ENCODE peak calls at places on chromosomes 11 and 22, in seven cellular contexts. I, R, J, B, V, G and Y are unnamed samples.

GRCh38 chr11:7353100-7353499 is 101.4 kb downstream of the SYT9 start:
- DNase-seq in I (peak), V (peak), J (no peak), G (peak), B (peak), R (no peak), Y (no peak)

GRCh38 chr11:6606471-6607189 is 3.1 kb downstream of the ILK start:
- DNase-seq in R (peak), J (peak), V (peak), I (peak), G (peak), B (peak), Y (peak)

GRCh38 chr11:34358666-34359547 is 1.1 kb upstream of the ABTB2 start:
- DNase-seq in J (peak), V (peak), B (peak), R (peak), I (peak), G (peak), Y (peak)

GRCh38 chr22:29587938-29588699 is 7.2 kb upstream of the NIPSNAP1 start:
- DNase-seq in V (peak), R (no peak), I (peak), B (no peak), J (no peak), G (peak), Y (peak)

GRCh38 chr22:31728857-31729256 is 21.1 kb downstream of the PRR14L start:
- DNase-seq in V (no peak), I (no peak), G (no peak), B (no peak), J (no peak), R (no peak), Y (no peak)

GRCh38 chr11:134374891-134375550 is 37.0 kb downstream of the B3GAT1 start:
- DNase-seq in R (no peak), G (no peak), B (no peak), V (no peak), J (no peak), I (no peak), Y (no peak)

GRCh38 chr22:41596776-41597634 is 7.4 kb upstream of the PMM1 start:
- DNase-seq in R (peak), V (peak), G (peak), B (peak), J (peak), I (peak), Y (peak)

GRCh38 chr22:35470903-35471321 is 69.7 kb upstream of the RASD2 start:
- DNase-seq in V (no peak), G (no peak), I (peak), J (no peak), R (no peak), B (no peak), Y (no peak)

GRCh38 chr11:128488471-128488870 is 98.9 kb downstream of the ETS1 start:
- DNase-seq in J (no peak), R (no peak), V (peak), I (peak), G (no peak), B (no peak), Y (peak)

GRCh38 chr11:74320538-74320937 is 9.1 kb upstream of the P4HA3 start:
- DNase-seq in I (peak), R (no peak), J (no peak), G (no peak), V (peak), B (no peak), Y (no peak)

GRCh38 chr22:20017622-20017958 is 967 bp upstream of the ARVCF start:
- DNase-seq in V (no peak), G (no peak), R (no peak), J (no peak), B (no peak), I (no peak), Y (no peak)

GRCh38 chr11:69653406-69653960 is 12.5 kb downstream of the CCND1 start:
- DNase-seq in J (no peak), G (no peak), R (no peak), B (no peak), I (peak), V (no peak), Y (no peak)

GRCh38 chr11:91433284-91434010 is 791.2 kb upstream of the FAT3 start:
- DNase-seq in J (no peak), I (no peak), V (no peak), B (no peak), G (no peak), R (no peak), Y (peak)

GRCh38 chr11:44263711-44264110 is 46.2 kb downstream of the ALX4 start:
- DNase-seq in B (no peak), R (no peak), I (no peak), V (no peak), G (no peak), J (no peak), Y (no peak)

GRCh38 chr11:2298131-2298794 is 3.5 kb downstream of the C11orf21 start:
- DNase-seq in V (no peak), G (no peak), I (no peak), R (no peak), J (peak), B (no peak), Y (no peak)

GRCh38 chr11:19602406-19602805 is 110.2 kb upstream of the NAV2 start:
- DNase-seq in J (no peak), V (no peak), R (no peak), I (no peak), G (no peak), B (no peak), Y (no peak)

DNA sequence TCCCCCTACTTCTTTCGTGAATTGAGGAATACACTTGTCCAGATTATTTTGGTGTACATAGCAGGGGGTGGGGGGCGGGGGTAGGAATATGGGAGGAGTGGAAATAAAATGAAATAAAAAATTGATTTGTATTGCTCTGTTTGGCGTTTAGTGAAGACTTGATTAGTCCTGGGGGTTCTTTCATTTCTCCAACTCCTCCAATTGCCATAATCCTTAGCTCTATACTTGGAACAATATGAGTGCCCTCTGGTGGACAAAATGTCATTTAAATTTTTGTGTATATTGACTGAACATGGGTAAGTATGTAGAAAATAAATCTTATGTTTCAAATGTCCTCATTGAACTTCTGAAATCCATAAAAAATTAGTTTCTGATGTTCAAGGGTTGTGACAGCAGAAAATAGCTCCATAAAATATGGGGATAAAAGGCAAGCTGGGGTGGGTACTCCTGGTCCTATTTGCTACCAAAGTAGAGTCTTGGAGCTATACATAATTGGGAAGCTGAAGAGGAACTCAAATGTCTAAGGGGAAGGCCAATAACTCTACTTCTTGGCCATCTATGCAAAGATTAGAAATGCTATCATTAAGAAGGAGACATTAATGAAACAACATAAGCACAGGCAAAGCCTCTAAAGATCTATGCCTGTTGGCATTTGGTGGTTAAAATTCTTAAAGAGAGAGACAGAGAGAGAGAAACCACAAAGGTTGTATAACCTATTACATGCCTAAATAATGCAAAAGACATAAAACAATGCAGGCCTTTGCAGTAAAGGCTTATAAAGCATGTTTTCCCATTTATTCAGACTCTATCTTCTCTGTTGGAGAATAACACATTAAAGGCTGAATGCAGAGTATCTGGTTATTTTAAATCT is 421.6 kb downstream of the METTL15 start:
- DNase-seq in J (no peak), G (no peak), V (peak), R (no peak), I (peak), B (no peak), Y (peak)
- TF ChIP-seq CTCF in J (no peak), G (peak), V (peak), R (no peak), I (peak), B (peak), Y (peak)

GRCh38 chr11:72058416-72059034 is 21.8 kb downstream of the NUMA1 start:
- DNase-seq in V (peak), I (peak), G (no peak), J (no peak), B (no peak), R (no peak), Y (peak)
- H3K4me3 ChIP-seq in V (no peak), I (no peak), G (no peak), J (no peak), B (no peak), R (no peak), Y (no peak)

GRCh38 chr22:21450320-21450831 is 16.8 kb upstream of the TMEM191C start:
- DNase-seq in J (no peak), G (no peak), V (no peak), B (no peak), I (no peak), R (no peak), Y (no peak)
- TF ChIP-seq CTCF in J (no peak), G (no peak), V (peak), B (no peak), I (no peak), R (no peak), Y (no peak)

DNA sequence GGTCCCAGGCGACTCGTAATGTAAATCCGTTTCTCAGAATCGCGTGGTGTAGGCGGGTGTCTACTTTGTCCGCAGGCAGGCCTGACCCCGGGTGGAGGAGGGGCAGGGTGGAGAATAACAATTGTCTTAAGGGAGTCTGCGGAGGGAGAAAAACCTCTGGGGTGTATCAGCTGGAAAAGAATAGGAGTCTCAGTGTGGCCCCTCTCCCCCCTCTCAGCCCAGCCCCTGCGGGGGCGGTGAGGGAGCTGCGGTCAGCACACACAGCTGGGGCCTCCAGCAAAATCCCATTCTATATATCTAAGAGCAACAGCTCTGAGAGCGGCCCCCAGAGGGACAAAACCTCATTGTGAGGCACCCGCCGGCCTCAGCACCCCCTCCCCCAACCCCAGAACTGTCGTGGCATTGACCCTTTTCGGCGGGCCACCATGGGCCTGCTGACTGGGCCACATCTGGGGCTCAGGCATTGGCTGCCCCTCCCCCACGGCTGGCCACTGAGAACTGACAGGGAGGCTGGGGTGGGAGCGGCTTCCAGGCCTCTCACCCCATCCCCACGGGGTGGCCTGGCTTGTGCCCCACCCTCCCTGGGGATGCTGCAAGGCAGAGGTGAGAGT is 2.7 kb upstream of the MYRF start:
- DNase-seq in R (no peak), J (no peak), I (no peak), B (no peak), G (no peak), V (no peak), Y (peak)
- H3K4me3 ChIP-seq in R (no peak), J (no peak), I (no peak), B (no peak), G (no peak), V (no peak), Y (no peak)

DNA sequence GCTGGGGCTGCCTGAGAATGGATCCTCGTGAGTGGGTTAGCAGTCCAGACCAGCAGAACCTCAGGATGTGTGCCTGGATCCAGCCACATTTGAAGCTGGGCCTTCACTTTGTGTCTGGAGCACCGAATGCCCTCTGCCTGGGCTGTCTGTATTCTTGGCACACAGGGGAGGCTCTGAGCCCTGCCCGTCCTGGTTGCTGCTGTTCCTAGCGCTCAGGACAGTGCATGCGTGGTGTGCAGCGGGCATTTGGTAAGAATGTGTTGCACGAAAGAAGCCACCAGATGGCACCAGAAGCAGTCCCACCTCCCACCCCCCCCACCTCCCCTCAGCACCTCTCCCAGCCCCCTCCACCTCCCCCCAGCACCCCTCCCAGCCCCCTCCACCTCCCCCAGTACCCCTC is 4.1 kb upstream of the MAPK11 start:
- DNase-seq in R (peak), B (peak), I (peak), V (peak), G (peak), J (no peak), Y (peak)
- TF ChIP-seq CTCF in R (no peak), B (peak), I (peak), V (peak), G (peak), J (no peak), Y (peak)

GRCh38 chr22:38303974-38304373 is 13.3 kb downstream of the CSNK1E start:
- DNase-seq in J (no peak), V (no peak), G (no peak), I (no peak), B (no peak), R (no peak), Y (no peak)

GRCh38 chr22:38302906-38303305 is 14.3 kb downstream of the CSNK1E start:
- DNase-seq in J (no peak), I (no peak), V (no peak), R (no peak), G (no peak), B (no peak), Y (no peak)

GRCh38 chr22:38300197-38300945 is 16.9 kb downstream of the CSNK1E start:
- DNase-seq in G (no peak), J (no peak), V (no peak), I (no peak), B (no peak), R (no peak), Y (no peak)

GRCh38 chr22:38305481-38306448 is 11.5 kb downstream of the CSNK1E start:
- DNase-seq in V (peak), G (no peak), R (no peak), B (peak), I (peak), J (no peak), Y (peak)

GRCh38 chr22:38304526-38304925 is 12.7 kb downstream of the CSNK1E start:
- DNase-seq in V (peak), R (no peak), B (no peak), J (no peak), G (no peak), I (peak), Y (no peak)
- H3K4me3 ChIP-seq in V (no peak), R (no peak), B (no peak), J (peak), G (no peak), I (no peak), Y (no peak)

GRCh38 chr22:39493759-39494158 is 8.3 kb upstream of the MIEF1 start:
- DNase-seq in G (no peak), B (no peak), J (no peak), R (no peak), V (peak), I (peak), Y (peak)

GRCh38 chr22:39490966-39491680 is 11.0 kb upstream of the MIEF1 start:
- DNase-seq in I (no peak), G (no peak), R (no peak), J (no peak), B (no peak), V (no peak), Y (no peak)

GRCh38 chr22:39490135-39490798 is 11.8 kb upstream of the MIEF1 start:
- DNase-seq in R (peak), G (peak), V (peak), I (peak), B (peak), J (no peak), Y (peak)

GRCh38 chr22:39491696-39492095 is 10.4 kb upstream of the MIEF1 start:
- DNase-seq in I (no peak), V (no peak), G (no peak), J (no peak), B (no peak), R (no peak), Y (no peak)

DNA sequence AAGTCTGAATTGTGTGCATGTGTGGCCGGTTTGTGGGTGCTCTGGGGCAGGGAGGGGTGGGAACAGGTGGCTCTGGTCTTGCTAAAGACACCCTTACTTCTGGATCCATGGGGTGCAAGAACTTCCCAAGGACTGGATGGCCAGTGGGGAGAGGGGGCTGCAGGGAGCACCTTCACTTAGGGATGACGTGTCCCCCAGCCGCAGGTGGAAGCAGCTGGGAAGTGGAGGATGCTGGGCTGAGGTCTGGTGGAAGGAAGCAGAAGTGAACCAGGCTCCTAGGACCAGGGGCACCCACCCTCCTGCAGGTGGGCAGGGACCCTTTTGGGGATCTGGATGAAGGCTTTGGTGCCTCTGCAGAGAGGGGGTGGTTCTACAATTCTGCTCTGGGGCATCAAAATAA is 9.9 kb upstream of the MIEF1 start:
- DNase-seq in I (no peak), V (no peak), G (no peak), R (no peak), B (no peak), J (no peak), Y (no peak)
- TF ChIP-seq CTCF in I (no peak), V (no peak), G (no peak), R (no peak), B (no peak), J (no peak), Y (no peak)

GRCh38 chr11:118689852-118690552 is 10.6 kb upstream of the TREH start:
- DNase-seq in B (peak), I (peak), R (peak), G (peak), V (peak), J (peak), Y (peak)
- H3K4me3 ChIP-seq in B (peak), I (peak), R (peak), G (peak), V (peak), J (peak), Y (peak)